ENCODE peak calls at places on chromosome 15, in eight cellular contexts. W is activated effector memory CD4-positive, alpha-beta T cell treated with anti-CD3 and anti-CD28 coated beads, Interleukin-2, amount 50 U/mL, for 16 hours; L is activated B cell treated with CpG ODN at 0.5 μM for 24 hours; R is activated CD4-positive, alpha-beta T cell treated with anti-CD3 and anti-CD28 coated beads, Interleukin-2, amount 50 U/mL, for 24 hours; Q is SK-N-SH; B is G401; I is myocyte; M is left ventricle myocardium inferior. E is an unnamed sample.

GRCh38 chr15:31489801-31490646 is 163.4 kb downstream of the KLF13 start:
- DNase-seq in W (peak), L (no peak), R (no peak), Q (peak), B (peak), I (peak), M (no peak), E (peak)

GRCh38 chr15:88627463-88627862 is 6.3 kb downstream of the AEN start:
- DNase-seq in W (peak), L (no peak), R (no peak), Q (no peak), B (no peak), I (no peak), M (no peak), E (no peak)

GRCh38 chr15:31080618-31081017 is 20.9 kb downstream of the TRPM1 start:
- DNase-seq in W (no peak), L (peak), R (no peak), Q (peak), B (no peak), I (peak), M (peak), E (peak)

GRCh38 chr15:68631621-68632051 is 52.8 kb downstream of the CORO2B start:
- DNase-seq in W (no peak), L (peak), R (no peak), Q (no peak), B (peak), I (no peak), M (no peak), E (no peak)

GRCh38 chr15:70486451-70487379 is 276.6 kb downstream of the UACA start:
- DNase-seq in W (peak), L (peak), R (no peak), Q (no peak), B (no peak), I (peak), M (peak), E (no peak)

GRCh38 chr15:98503970-98504369 is 144.4 kb upstream of the IGF1R start:
- DNase-seq in W (no peak), L (no peak), R (no peak), Q (no peak), B (no peak), I (no peak), M (no peak), E (no peak)

GRCh38 chr15:70466895-70467529 is 296.3 kb downstream of the UACA start:
- DNase-seq in W (peak), L (no peak), R (no peak), Q (peak), B (peak), I (peak), M (peak), E (peak)

GRCh38 chr15:51366911-51367310 is 25.5 kb downstream of the GLDN start:
- DNase-seq in W (no peak), L (no peak), R (no peak), Q (no peak), B (peak), I (no peak), M (no peak), E (no peak)

GRCh38 chr15:76904461-76905012 is 603 bp downstream of the SCAPER start:
- DNase-seq in W (peak), L (no peak), R (no peak), Q (peak), B (peak), I (peak), M (no peak), E (peak)

GRCh38 chr15:83784975-83785374 is 131.1 kb downstream of the ADAMTSL3 start:
- DNase-seq in W (no peak), L (no peak), R (no peak), Q (no peak), B (no peak), I (no peak), M (no peak), E (no peak)